ENCODE peak calls at places on chromosomes 2 and 18, in nine cellular contexts. One of them, this sample, is unnamed.

GRCh38 chr2:57696016-57696415 is 350.6 kb upstream of the VRK2 start:
- DNase-seq in GM10248: no peak
- DNase-seq in PC-9: peak; percentile 57
- DNase-seq in neural progenitor cell: no peak
- DNase-seq in left ventricle myocardium inferior: no peak
- DNase-seq in AG10803: no peak
- DNase-seq in PC-3: peak; percentile 95
- DNase-seq in hepatocyte: peak; percentile 14
- DNase-seq in GM06990: no peak
- DNase-seq in this sample: peak; percentile 18

GRCh38 chr2:75130171-75130570 is 69.1 kb downstream of the TACR1 start:
- DNase-seq in GM06990: no peak
- DNase-seq in PC-9: no peak
- DNase-seq in neural progenitor cell: no peak
- DNase-seq in AG10803: no peak
- DNase-seq in hepatocyte: no peak
- DNase-seq in GM10248: no peak
- DNase-seq in left ventricle myocardium inferior: no peak
- DNase-seq in PC-3: peak; percentile 24
- DNase-seq in this sample: no peak

GRCh38 chr18:22189431-22189830 is 20.0 kb downstream of the GATA6 start:
- DNase-seq in PC-9: no peak
- DNase-seq in hepatocyte: no peak
- DNase-seq in PC-3: no peak
- DNase-seq in AG10803: no peak
- DNase-seq in GM10248: no peak
- DNase-seq in neural progenitor cell: no peak
- DNase-seq in left ventricle myocardium inferior: no peak
- DNase-seq in GM06990: no peak
- DNase-seq in this sample: no peak

GRCh38 chr2:9380702-9381628 is 42.4 kb downstream of the ITGB1BP1 start:
- DNase-seq in PC-3: peak; percentile 97
- DNase-seq in GM10248: no peak
- DNase-seq in AG10803: peak; percentile 93
- DNase-seq in GM06990: no peak
- DNase-seq in neural progenitor cell: no peak
- DNase-seq in hepatocyte: peak; percentile 73
- DNase-seq in PC-9: peak; percentile 94
- DNase-seq in left ventricle myocardium inferior: no peak
- DNase-seq in this sample: peak; percentile 97

GRCh38 chr2:71932780-71933466 is 214.7 kb downstream of the CYP26B1 start:
- DNase-seq in hepatocyte: no peak
- DNase-seq in AG10803: no peak
- DNase-seq in GM06990: no peak
- DNase-seq in PC-3: no peak
- DNase-seq in GM10248: peak; percentile 5
- DNase-seq in PC-9: no peak
- DNase-seq in neural progenitor cell: no peak
- DNase-seq in left ventricle myocardium inferior: no peak
- DNase-seq in this sample: no peak

GRCh38 chr2:96580771-96581170 is 44.2 kb downstream of the ARID5A start:
- DNase-seq in GM06990: no peak
- DNase-seq in GM10248: no peak
- DNase-seq in PC-9: no peak
- DNase-seq in PC-3: peak; percentile 44
- DNase-seq in left ventricle myocardium inferior: no peak
- DNase-seq in AG10803: no peak
- DNase-seq in neural progenitor cell: peak; percentile 70
- DNase-seq in hepatocyte: peak; percentile 44
- DNase-seq in this sample: peak; percentile 17

GRCh38 chr2:74671479-74671878 is 17.4 kb downstream of the SEMA4F start:
- DNase-seq in GM10248: no peak
- DNase-seq in left ventricle myocardium inferior: no peak
- DNase-seq in GM06990: no peak
- DNase-seq in PC-9: no peak
- DNase-seq in PC-3: peak; percentile 70
- DNase-seq in hepatocyte: no peak
- DNase-seq in neural progenitor cell: no peak
- DNase-seq in AG10803: peak; percentile 58
- DNase-seq in this sample: peak; percentile 24

GRCh38 chr2:235727186-235727585 is 233.3 kb downstream of the AGAP1 start:
- DNase-seq in left ventricle myocardium inferior: no peak
- DNase-seq in neural progenitor cell: no peak
- DNase-seq in AG10803: peak; percentile 17
- DNase-seq in PC-3: no peak
- DNase-seq in GM06990: no peak
- DNase-seq in PC-9: peak; percentile 69
- DNase-seq in hepatocyte: no peak
- DNase-seq in GM10248: no peak
- DNase-seq in this sample: peak; percentile 61

GRCh38 chr2:70960833-70961647 is 17.4 kb upstream of the ANKRD53 start:
- DNase-seq in GM06990: no peak
- DNase-seq in PC-3: no peak
- DNase-seq in GM10248: no peak
- DNase-seq in hepatocyte: peak; percentile 3
- DNase-seq in left ventricle myocardium inferior: no peak
- DNase-seq in neural progenitor cell: no peak
- DNase-seq in PC-9: no peak
- DNase-seq in AG10803: no peak
- DNase-seq in this sample: no peak

GRCh38 chr2:160474891-160475795 is 18.5 kb downstream of the RBMS1 start:
- DNase-seq in left ventricle myocardium inferior: no peak
- DNase-seq in hepatocyte: no peak
- DNase-seq in GM10248: no peak
- DNase-seq in PC-3: peak; percentile 27
- DNase-seq in AG10803: no peak
- DNase-seq in GM06990: no peak
- DNase-seq in PC-9: no peak
- DNase-seq in neural progenitor cell: no peak
- DNase-seq in this sample: peak; percentile 58

GRCh38 chr2:112674229-112674628 is 28.5 kb downstream of the SLC20A1 start:
- DNase-seq in PC-3: no peak
- DNase-seq in AG10803: no peak
- DNase-seq in neural progenitor cell: no peak
- DNase-seq in left ventricle myocardium inferior: peak; percentile 72
- DNase-seq in PC-9: no peak
- DNase-seq in GM10248: no peak
- DNase-seq in GM06990: no peak
- DNase-seq in hepatocyte: no peak
- DNase-seq in this sample: peak; percentile 24

GRCh38 chr2:224217962-224218347 is 178.9 kb upstream of the SERPINE2 start:
- DNase-seq in AG10803: peak; percentile 51
- DNase-seq in GM10248: no peak
- DNase-seq in hepatocyte: peak; percentile 28
- DNase-seq in GM06990: no peak
- DNase-seq in neural progenitor cell: no peak
- DNase-seq in left ventricle myocardium inferior: no peak
- DNase-seq in PC-9: no peak
- DNase-seq in PC-3: no peak
- DNase-seq in this sample: peak; percentile 51

GRCh38 chr2:226447338-226447885 is 352.2 kb downstream of the IRS1 start:
- DNase-seq in AG10803: no peak
- DNase-seq in GM06990: no peak
- DNase-seq in neural progenitor cell: no peak
- DNase-seq in hepatocyte: no peak
- DNase-seq in PC-3: peak; percentile 38
- DNase-seq in GM10248: no peak
- DNase-seq in left ventricle myocardium inferior: no peak
- DNase-seq in PC-9: no peak
- DNase-seq in this sample: no peak

GRCh38 chr2:166304656-166305055 is 71.1 kb downstream of the SCN9A start:
- DNase-seq in GM10248: no peak
- DNase-seq in hepatocyte: no peak
- DNase-seq in PC-3: no peak
- DNase-seq in AG10803: no peak
- DNase-seq in left ventricle myocardium inferior: no peak
- DNase-seq in neural progenitor cell: no peak
- DNase-seq in GM06990: no peak
- DNase-seq in PC-9: no peak
- DNase-seq in this sample: no peak

GRCh38 chr2:222864296-222864695 is 3.5 kb downstream of the ACSL3 start:
- DNase-seq in GM06990: no peak
- DNase-seq in GM10248: no peak
- DNase-seq in left ventricle myocardium inferior: no peak
- DNase-seq in PC-9: peak; percentile 76
- DNase-seq in hepatocyte: peak; percentile 9
- DNase-seq in PC-3: peak; percentile 51
- DNase-seq in AG10803: peak; percentile 77
- DNase-seq in neural progenitor cell: peak; percentile 42
- DNase-seq in this sample: peak; percentile 84

GRCh38 chr2:120272763-120273481 is 20.3 kb downstream of the RALB start:
- DNase-seq in PC-3: no peak
- DNase-seq in hepatocyte: no peak
- DNase-seq in GM06990: no peak
- DNase-seq in neural progenitor cell: no peak
- DNase-seq in GM10248: no peak
- DNase-seq in left ventricle myocardium inferior: no peak
- DNase-seq in AG10803: no peak
- DNase-seq in PC-9: no peak
- DNase-seq in this sample: no peak

GRCh38 chr2:98157557-98157956 is 70.6 kb downstream of the VWA3B start:
- DNase-seq in GM10248: peak; percentile 37
- DNase-seq in neural progenitor cell: peak; percentile 36
- DNase-seq in hepatocyte: no peak
- DNase-seq in PC-3: peak; percentile 30
- DNase-seq in left ventricle myocardium inferior: no peak
- DNase-seq in PC-9: no peak
- DNase-seq in GM06990: peak; percentile 16
- DNase-seq in AG10803: no peak
- DNase-seq in this sample: no peak

GRCh38 chr2:232488721-232489300 is 1.2 kb upstream of the ECEL1 start:
- DNase-seq in PC-9: no peak
- DNase-seq in neural progenitor cell: no peak
- DNase-seq in hepatocyte: no peak
- DNase-seq in left ventricle myocardium inferior: peak; percentile 2
- DNase-seq in GM10248: no peak
- DNase-seq in AG10803: no peak
- DNase-seq in PC-3: no peak
- DNase-seq in GM06990: no peak
- DNase-seq in this sample: no peak

DNA sequence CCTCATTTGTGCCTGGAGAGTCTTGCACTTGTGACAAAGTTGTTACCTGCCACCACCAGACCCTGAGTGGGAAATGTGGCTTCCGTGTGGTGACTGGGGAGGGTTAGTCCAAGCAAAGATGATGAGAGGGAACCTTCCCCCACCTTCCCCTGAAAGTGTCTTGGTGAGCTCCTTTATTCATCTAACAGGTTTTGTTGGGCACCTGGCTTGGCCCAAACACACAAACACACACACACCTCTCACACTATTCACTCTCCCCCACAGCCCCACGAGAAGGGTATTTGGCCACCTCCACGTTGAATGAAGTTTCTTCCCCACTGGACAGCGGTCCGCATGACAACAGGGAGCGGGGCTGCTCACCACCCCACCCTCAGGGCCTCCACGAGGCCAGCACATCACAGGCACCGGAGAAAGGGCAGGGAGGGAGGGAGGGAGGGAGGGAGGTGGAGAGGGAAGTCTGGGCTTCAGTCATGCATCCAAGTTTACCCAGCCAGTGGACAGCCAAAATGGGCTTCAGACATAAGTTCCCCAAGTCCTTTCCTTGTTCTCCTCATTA is 1.4 kb downstream of the CIB4 start:
- DNase-seq in AG10803: no peak
- DNase-seq in hepatocyte: no peak
- DNase-seq in PC-3: no peak
- DNase-seq in PC-9: no peak
- DNase-seq in GM06990: no peak
- DNase-seq in left ventricle myocardium inferior: no peak
- DNase-seq in GM10248: no peak
- DNase-seq in neural progenitor cell: no peak
- DNase-seq in this sample: no peak
- TF ChIP-seq CTCF in AG10803: no peak
- TF ChIP-seq CTCF in hepatocyte: no peak
- TF ChIP-seq CTCF in PC-3: no peak
- TF ChIP-seq CTCF in PC-9: no peak
- TF ChIP-seq CTCF in GM06990: no peak
- TF ChIP-seq CTCF in left ventricle myocardium inferior: no peak
- TF ChIP-seq CTCF in GM10248: no peak
- TF ChIP-seq CTCF in neural progenitor cell: no peak
- TF ChIP-seq CTCF in this sample: no peak

DNA sequence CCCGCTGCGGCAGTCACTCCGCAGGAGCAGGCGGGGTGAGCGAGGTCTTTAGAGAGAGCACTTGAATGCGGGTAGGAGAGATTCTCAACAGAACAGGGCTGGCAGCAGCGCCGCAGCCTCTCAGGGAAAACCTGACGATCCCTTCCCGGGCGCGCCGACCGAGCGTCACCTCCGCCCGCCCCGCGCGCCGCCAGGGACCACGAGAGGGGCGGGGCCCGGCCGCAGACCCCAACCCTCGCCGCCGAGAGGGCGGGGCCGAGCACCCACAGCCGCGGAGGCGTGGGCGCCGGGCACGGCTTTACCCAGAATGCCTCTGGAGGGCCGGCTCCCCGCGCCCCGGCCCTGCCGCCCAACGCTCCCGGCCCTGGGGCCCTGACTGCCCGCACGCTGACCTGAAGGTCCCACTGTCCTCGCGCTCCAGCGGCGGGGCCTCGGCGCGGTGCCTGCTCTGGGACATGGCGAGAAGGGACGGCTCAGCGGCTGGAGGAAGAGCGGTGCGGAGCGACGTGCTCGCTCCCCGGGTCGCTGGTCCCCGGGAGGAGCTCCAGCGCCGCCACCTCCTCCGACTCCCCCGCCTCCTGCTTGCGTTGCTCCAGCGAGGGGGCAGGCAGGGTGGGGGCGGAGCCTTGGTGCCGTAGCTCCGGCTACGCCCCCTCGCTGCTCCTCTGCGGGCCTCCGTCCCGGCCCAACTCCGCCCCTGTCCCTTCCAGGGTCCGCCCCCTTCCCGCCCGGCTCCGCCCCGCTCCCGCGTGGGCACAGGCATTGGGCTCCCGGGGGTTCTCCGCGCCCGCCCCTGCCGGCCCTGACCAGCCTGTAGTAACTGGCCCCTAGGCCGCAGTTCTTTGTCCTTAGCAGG is at the start of the genes PJVK and PRKRA:
- DNase-seq in hepatocyte: peak; percentile 100
- DNase-seq in neural progenitor cell: peak; percentile 98
- DNase-seq in GM06990: peak; percentile 97
- DNase-seq in GM10248: peak; percentile 98
- DNase-seq in left ventricle myocardium inferior: peak; percentile 97
- DNase-seq in PC-3: peak; percentile 97
- DNase-seq in AG10803: peak; percentile 97
- DNase-seq in PC-9: peak; percentile 96
- DNase-seq in this sample: peak; percentile 98
- TF ChIP-seq CTCF in hepatocyte: no peak
- TF ChIP-seq CTCF in neural progenitor cell: no peak
- TF ChIP-seq CTCF in GM06990: no peak
- TF ChIP-seq CTCF in GM10248: no peak
- TF ChIP-seq CTCF in left ventricle myocardium inferior: peak; percentile 26
- TF ChIP-seq CTCF in PC-3: no peak
- TF ChIP-seq CTCF in AG10803: no peak
- TF ChIP-seq CTCF in PC-9: no peak
- TF ChIP-seq CTCF in this sample: no peak

GRCh38 chr2:85611217-85611704 is 605 bp downstream of the C2orf68 start:
- DNase-seq in GM10248: no peak
- DNase-seq in PC-3: no peak
- DNase-seq in left ventricle myocardium inferior: no peak
- DNase-seq in GM06990: no peak
- DNase-seq in AG10803: no peak
- DNase-seq in neural progenitor cell: no peak
- DNase-seq in hepatocyte: no peak
- DNase-seq in PC-9: no peak
- DNase-seq in this sample: no peak
- TF ChIP-seq CTCF in GM10248: no peak
- TF ChIP-seq CTCF in PC-3: no peak
- TF ChIP-seq CTCF in left ventricle myocardium inferior: no peak
- TF ChIP-seq CTCF in GM06990: no peak
- TF ChIP-seq CTCF in AG10803: no peak
- TF ChIP-seq CTCF in neural progenitor cell: no peak
- TF ChIP-seq CTCF in hepatocyte: no peak
- TF ChIP-seq CTCF in PC-9: no peak
- TF ChIP-seq CTCF in this sample: no peak

GRCh38 chr2:19673213-19673791 is 228.5 kb downstream of the TTC32 start:
- DNase-seq in hepatocyte: peak; percentile 46
- DNase-seq in PC-3: peak; percentile 65
- DNase-seq in AG10803: peak; percentile 56
- DNase-seq in PC-9: peak; percentile 67
- DNase-seq in GM10248: no peak
- DNase-seq in GM06990: no peak
- DNase-seq in left ventricle myocardium inferior: peak; percentile 13
- DNase-seq in neural progenitor cell: no peak
- DNase-seq in this sample: peak; percentile 29
- TF ChIP-seq CTCF in hepatocyte: no peak
- TF ChIP-seq CTCF in PC-3: no peak
- TF ChIP-seq CTCF in AG10803: no peak
- TF ChIP-seq CTCF in PC-9: no peak
- TF ChIP-seq CTCF in GM10248: no peak
- TF ChIP-seq CTCF in GM06990: no peak
- TF ChIP-seq CTCF in left ventricle myocardium inferior: no peak
- TF ChIP-seq CTCF in neural progenitor cell: no peak
- TF ChIP-seq CTCF in this sample: no peak